ENCODE peak calls at places on chromosome 19, in five cellular contexts. One of them, this sample, is unnamed.

GRCh38 chr19:14333101-14333871 is 48.0 kb upstream of the ADGRE5 start:
- DNase-seq in neural progenitor cell: peak; percentile 59
- DNase-seq in brain microvascular endothelial cell: no peak
- DNase-seq in ovary: no peak
- DNase-seq in heart left ventricle: no peak
- DNase-seq in this sample: peak; percentile 67

GRCh38 chr19:53538378-53539109 is 599 bp downstream of the ZNF331 start:
- DNase-seq in neural progenitor cell: peak; percentile 11
- DNase-seq in brain microvascular endothelial cell: no peak
- DNase-seq in ovary: no peak
- DNase-seq in heart left ventricle: no peak
- DNase-seq in this sample: no peak

GRCh38 chr19:11225815-11226214 is 13.6 kb upstream of the ANGPTL8 start:
- DNase-seq in neural progenitor cell: no peak
- DNase-seq in brain microvascular endothelial cell: no peak
- DNase-seq in ovary: no peak
- DNase-seq in heart left ventricle: no peak
- DNase-seq in this sample: no peak

GRCh38 chr19:17863520-17864182 is 3.9 kb downstream of the RPL18A start:
- DNase-seq in neural progenitor cell: no peak
- DNase-seq in brain microvascular endothelial cell: no peak
- DNase-seq in ovary: no peak
- DNase-seq in heart left ventricle: no peak
- DNase-seq in this sample: no peak

GRCh38 chr19:17332677-17333581 is 1.7 kb downstream of the ANO8 start:
- DNase-seq in neural progenitor cell: peak; percentile 77
- DNase-seq in brain microvascular endothelial cell: no peak
- DNase-seq in ovary: no peak
- DNase-seq in heart left ventricle: no peak
- DNase-seq in this sample: peak; percentile 66

GRCh38 chr19:17394891-17395415 is 957 bp upstream of the CCDC194 start:
- DNase-seq in neural progenitor cell: peak; percentile 72
- DNase-seq in brain microvascular endothelial cell: no peak
- DNase-seq in ovary: peak; percentile 67
- DNase-seq in heart left ventricle: no peak
- DNase-seq in this sample: peak; percentile 79

GRCh38 chr19:55368106-55368505 is 2.2 kb downstream of the IL11 start:
- DNase-seq in neural progenitor cell: no peak
- DNase-seq in brain microvascular endothelial cell: no peak
- DNase-seq in ovary: no peak
- DNase-seq in heart left ventricle: no peak
- DNase-seq in this sample: no peak

GRCh38 chr19:51507640-51508058 is 6.0 kb upstream of the SIGLEC12 start:
- DNase-seq in neural progenitor cell: no peak
- DNase-seq in brain microvascular endothelial cell: no peak
- DNase-seq in ovary: no peak
- DNase-seq in heart left ventricle: no peak
- DNase-seq in this sample: no peak

GRCh38 chr19:46610851-46611770 is 10.0 kb downstream of the CALM3 start:
- DNase-seq in neural progenitor cell: no peak
- DNase-seq in brain microvascular endothelial cell: no peak
- DNase-seq in ovary: peak; percentile 15
- DNase-seq in heart left ventricle: no peak
- DNase-seq in this sample: no peak

GRCh38 chr19:17779281-17779930 is 15.5 kb upstream of the B3GNT3 start:
- DNase-seq in neural progenitor cell: peak; percentile 81
- DNase-seq in brain microvascular endothelial cell: no peak
- DNase-seq in ovary: peak; percentile 49
- DNase-seq in heart left ventricle: no peak
- DNase-seq in this sample: peak; percentile 24

GRCh38 chr19:12769689-12770088 is 5.7 kb downstream of the HOOK2 start:
- DNase-seq in neural progenitor cell: peak; percentile 92
- DNase-seq in brain microvascular endothelial cell: no peak
- DNase-seq in ovary: no peak
- DNase-seq in heart left ventricle: no peak
- DNase-seq in this sample: no peak

GRCh38 chr19:21321996-21322395 is 7.2 kb downstream of the ZNF708 start:
- DNase-seq in neural progenitor cell: no peak
- DNase-seq in brain microvascular endothelial cell: peak; percentile 9
- DNase-seq in ovary: no peak
- DNase-seq in heart left ventricle: no peak
- DNase-seq in this sample: no peak

GRCh38 chr19:4431808-4432674 is 25.6 kb downstream of the UBXN6 start:
- DNase-seq in neural progenitor cell: no peak
- DNase-seq in brain microvascular endothelial cell: no peak
- DNase-seq in ovary: no peak
- DNase-seq in heart left ventricle: no peak
- DNase-seq in this sample: no peak

GRCh38 chr19:21483589-21484170 is 21.7 kb upstream of the ZNF429 start:
- DNase-seq in neural progenitor cell: peak; percentile 45
- DNase-seq in brain microvascular endothelial cell: no peak
- DNase-seq in ovary: peak; percentile 62
- DNase-seq in heart left ventricle: peak; percentile 65
- DNase-seq in this sample: no peak

GRCh38 chr19:30558793-30559192 is 186.6 kb downstream of the ZNF536 start:
- DNase-seq in neural progenitor cell: no peak
- DNase-seq in brain microvascular endothelial cell: no peak
- DNase-seq in ovary: no peak
- DNase-seq in heart left ventricle: no peak
- DNase-seq in this sample: no peak

GRCh38 chr19:50387176-50387867 is 3.2 kb downstream of the POLD1 start:
- DNase-seq in neural progenitor cell: no peak
- DNase-seq in brain microvascular endothelial cell: peak; percentile 36
- DNase-seq in ovary: no peak
- DNase-seq in heart left ventricle: no peak
- DNase-seq in this sample: no peak

GRCh38 chr19:44732235-44733014 is 16.1 kb upstream of the BCL3 start:
- DNase-seq in neural progenitor cell: no peak
- DNase-seq in brain microvascular endothelial cell: no peak
- DNase-seq in ovary: no peak
- DNase-seq in heart left ventricle: no peak
- DNase-seq in this sample: no peak

GRCh38 chr19:43752287-43752875 is 2.4 kb downstream of the SMG9 start:
- DNase-seq in neural progenitor cell: no peak
- DNase-seq in brain microvascular endothelial cell: no peak
- DNase-seq in ovary: no peak
- DNase-seq in heart left ventricle: no peak
- DNase-seq in this sample: no peak

GRCh38 chr19:3665681-3666544 is 34.4 kb downstream of the PIP5K1C start:
- DNase-seq in neural progenitor cell: peak; percentile 66
- DNase-seq in brain microvascular endothelial cell: no peak
- DNase-seq in ovary: peak; percentile 77
- DNase-seq in heart left ventricle: peak; percentile 72
- DNase-seq in this sample: peak; percentile 81

GRCh38 chr19:19137556-19138109 is 645 bp downstream of the TMEM161A start:
- DNase-seq in neural progenitor cell: peak; percentile 20
- DNase-seq in brain microvascular endothelial cell: no peak
- DNase-seq in ovary: no peak
- DNase-seq in heart left ventricle: no peak
- DNase-seq in this sample: no peak

GRCh38 chr19:3028305-3029069 is 593 bp downstream of the TLE2 start:
- DNase-seq in neural progenitor cell: peak; percentile 24
- DNase-seq in brain microvascular endothelial cell: no peak
- DNase-seq in ovary: no peak
- DNase-seq in heart left ventricle: no peak
- DNase-seq in this sample: no peak

GRCh38 chr19:44891016-44891882 is at the start of gene TOMM40:
- DNase-seq in neural progenitor cell: peak; percentile 100
- DNase-seq in brain microvascular endothelial cell: peak; percentile 100
- DNase-seq in ovary: peak; percentile 100
- DNase-seq in heart left ventricle: no peak
- DNase-seq in this sample: peak; percentile 54

GRCh38 chr19:41264581-41265375 is 606 bp downstream of the HNRNPUL1 start:
- DNase-seq in neural progenitor cell: peak; percentile 54
- DNase-seq in brain microvascular endothelial cell: peak; percentile 16
- DNase-seq in ovary: peak; percentile 65
- DNase-seq in heart left ventricle: peak; percentile 64
- DNase-seq in this sample: peak; percentile 38

GRCh38 chr19:49488046-49488862 is 846 bp downstream of the RPL13A start:
- DNase-seq in neural progenitor cell: peak; percentile 85
- DNase-seq in brain microvascular endothelial cell: no peak
- DNase-seq in ovary: no peak
- DNase-seq in heart left ventricle: no peak
- DNase-seq in this sample: peak; percentile 45

GRCh38 chr19:16566161-16566560 is 6.1 kb downstream of the SLC35E1 start:
- DNase-seq in neural progenitor cell: no peak
- DNase-seq in brain microvascular endothelial cell: no peak
- DNase-seq in ovary: no peak
- DNase-seq in heart left ventricle: no peak
- DNase-seq in this sample: no peak

GRCh38 chr19:48837081-48837524 is 812 bp upstream of the HSD17B14 start:
- DNase-seq in neural progenitor cell: peak; percentile 99
- DNase-seq in brain microvascular endothelial cell: peak; percentile 86
- DNase-seq in ovary: peak; percentile 87
- DNase-seq in heart left ventricle: peak; percentile 85
- DNase-seq in this sample: no peak

GRCh38 chr19:13827656-13828055 is 32.4 kb downstream of the ZSWIM4 start:
- DNase-seq in neural progenitor cell: no peak
- DNase-seq in brain microvascular endothelial cell: no peak
- DNase-seq in ovary: no peak
- DNase-seq in heart left ventricle: no peak
- DNase-seq in this sample: no peak

GRCh38 chr19:29724102-29724641 is 9.1 kb upstream of the C19orf12 start:
- DNase-seq in neural progenitor cell: peak; percentile 71
- DNase-seq in brain microvascular endothelial cell: no peak
- DNase-seq in ovary: no peak
- DNase-seq in heart left ventricle: no peak
- DNase-seq in this sample: peak; percentile 74

GRCh38 chr19:32830231-32831014 is 39.1 kb downstream of the SLC7A9 start:
- DNase-seq in neural progenitor cell: no peak
- DNase-seq in brain microvascular endothelial cell: peak; percentile 62
- DNase-seq in ovary: no peak
- DNase-seq in heart left ventricle: no peak
- DNase-seq in this sample: no peak

GRCh38 chr19:18521692-18522123 is at the start of gene ELL:
- DNase-seq in neural progenitor cell: no peak
- DNase-seq in brain microvascular endothelial cell: no peak
- DNase-seq in ovary: no peak
- DNase-seq in heart left ventricle: no peak
- DNase-seq in this sample: no peak

GRCh38 chr19:11420894-11421606 is 1.9 kb upstream of the RGL3 start:
- DNase-seq in neural progenitor cell: peak; percentile 65
- DNase-seq in brain microvascular endothelial cell: no peak
- DNase-seq in ovary: no peak
- DNase-seq in heart left ventricle: peak; percentile 57
- DNase-seq in this sample: no peak

GRCh38 chr19:51168571-51169282 is 26.6 kb downstream of the SIGLEC7 start:
- DNase-seq in neural progenitor cell: no peak
- DNase-seq in brain microvascular endothelial cell: peak; percentile 4
- DNase-seq in ovary: peak; percentile 76
- DNase-seq in heart left ventricle: no peak
- DNase-seq in this sample: no peak

GRCh38 chr19:38663957-38664502 is 16.6 kb downstream of the ACTN4 start:
- DNase-seq in neural progenitor cell: no peak
- DNase-seq in brain microvascular endothelial cell: no peak
- DNase-seq in ovary: no peak
- DNase-seq in heart left ventricle: peak; percentile 66
- DNase-seq in this sample: no peak
- H3K4me3 ChIP-seq in neural progenitor cell: no peak overlapping the region
- H3K4me3 ChIP-seq in brain microvascular endothelial cell: no peak overlapping the region
- H3K4me3 ChIP-seq in ovary: peak overlapping the region; percentile 11
- H3K4me3 ChIP-seq in heart left ventricle: peak overlapping the region; percentile 24
- H3K4me3 ChIP-seq in this sample: no peak overlapping the region

GRCh38 chr19:31598730-31599238 is 249.5 kb upstream of the TSHZ3 start:
- DNase-seq in neural progenitor cell: no peak
- DNase-seq in brain microvascular endothelial cell: no peak
- DNase-seq in ovary: no peak
- DNase-seq in heart left ventricle: no peak
- DNase-seq in this sample: no peak
- H3K27me3 ChIP-seq in neural progenitor cell: no peaks in the 10 kb centered on the region
- H3K27me3 ChIP-seq in brain microvascular endothelial cell: no peaks in the 10 kb centered on the region
- H3K27me3 ChIP-seq in ovary: no peaks in the 10 kb centered on the region
- H3K27me3 ChIP-seq in heart left ventricle: no peaks in the 10 kb centered on the region
- H3K27me3 ChIP-seq in this sample: no peaks in the 10 kb centered on the region

DNA sequence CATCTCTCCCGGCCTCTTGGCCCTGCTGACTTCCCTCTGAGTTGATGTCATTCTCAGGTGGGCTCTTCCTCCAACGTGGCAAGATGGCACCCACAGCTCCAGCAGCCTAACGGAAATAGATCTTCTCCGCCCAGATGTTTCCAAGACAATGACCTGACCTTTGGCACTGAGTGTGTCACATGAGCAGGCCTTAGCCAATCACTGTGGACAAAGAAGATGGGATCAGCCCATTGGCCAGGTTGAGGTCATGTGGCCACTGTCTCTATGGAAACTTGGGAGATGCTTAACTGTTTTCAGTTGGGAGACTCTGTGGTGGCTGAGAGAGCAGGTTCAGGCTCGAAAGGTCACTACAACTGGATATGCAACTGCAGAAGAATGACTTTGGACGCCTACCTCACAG is 14.9 kb downstream of the MBD3L2B start:
- DNase-seq in neural progenitor cell: no peak
- DNase-seq in brain microvascular endothelial cell: no peak
- DNase-seq in ovary: no peak
- DNase-seq in heart left ventricle: no peak
- DNase-seq in this sample: no peak
- H3K4me3 ChIP-seq in neural progenitor cell: no peak overlapping the region
- H3K4me3 ChIP-seq in brain microvascular endothelial cell: no peak overlapping the region
- H3K4me3 ChIP-seq in ovary: no peak overlapping the region
- H3K4me3 ChIP-seq in heart left ventricle: no peak overlapping the region
- H3K4me3 ChIP-seq in this sample: no peak overlapping the region

GRCh38 chr19:1758959-1759903 is 5.9 kb downstream of the ONECUT3 start:
- DNase-seq in neural progenitor cell: no peak
- DNase-seq in brain microvascular endothelial cell: no peak
- DNase-seq in ovary: no peak
- DNase-seq in heart left ventricle: no peak
- DNase-seq in this sample: no peak

GRCh38 chr19:1761528-1762242 is 8.4 kb downstream of the ONECUT3 start:
- DNase-seq in neural progenitor cell: no peak
- DNase-seq in brain microvascular endothelial cell: no peak
- DNase-seq in ovary: no peak
- DNase-seq in heart left ventricle: no peak
- DNase-seq in this sample: no peak

GRCh38 chr19:1757468-1758230 is 4.3 kb downstream of the ONECUT3 start:
- DNase-seq in neural progenitor cell: peak; percentile 63
- DNase-seq in brain microvascular endothelial cell: no peak
- DNase-seq in ovary: no peak
- DNase-seq in heart left ventricle: no peak
- DNase-seq in this sample: no peak

GRCh38 chr19:1758231-1758577 is 4.9 kb downstream of the ONECUT3 start:
- DNase-seq in neural progenitor cell: no peak
- DNase-seq in brain microvascular endothelial cell: no peak
- DNase-seq in ovary: no peak
- DNase-seq in heart left ventricle: no peak
- DNase-seq in this sample: no peak

DNA sequence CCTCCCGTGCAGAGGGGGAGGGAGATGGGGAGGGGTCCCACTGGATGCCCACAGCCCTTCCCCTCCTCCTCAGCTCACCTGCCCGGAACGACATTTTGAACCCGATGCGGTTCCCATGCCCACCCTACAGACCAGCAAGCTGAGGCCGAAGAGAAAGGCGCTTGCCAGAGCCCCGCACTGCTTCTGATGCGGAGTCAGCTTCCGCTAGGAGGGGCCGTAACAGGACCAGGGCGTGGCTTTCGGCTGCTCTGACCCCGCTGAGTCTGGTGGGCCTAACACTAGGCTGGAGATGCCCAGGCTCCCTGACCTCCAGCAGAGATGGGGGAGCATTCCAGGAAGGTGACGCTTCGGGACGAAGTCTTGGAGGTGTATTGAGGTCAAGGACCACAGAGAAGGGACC is 6.7 kb downstream of the ONECUT3 start:
- DNase-seq in neural progenitor cell: peak; percentile 59
- DNase-seq in brain microvascular endothelial cell: no peak
- DNase-seq in ovary: no peak
- DNase-seq in heart left ventricle: no peak
- DNase-seq in this sample: no peak
- H3K27me3 ChIP-seq in neural progenitor cell: peaks cover 100% of the 10 kb centered on the region
- H3K27me3 ChIP-seq in brain microvascular endothelial cell: peaks cover 86% of the 10 kb centered on the region
- H3K27me3 ChIP-seq in ovary: peaks cover 14% of the 10 kb centered on the region
- H3K27me3 ChIP-seq in heart left ventricle: peaks cover 100% of the 10 kb centered on the region
- H3K27me3 ChIP-seq in this sample: peaks cover 96% of the 10 kb centered on the region